ENCODE peak calls at places on chromosomes 16 and 17, in four cellular contexts. O is activated CD4-positive, CD25-positive, alpha-beta regulatory T cell; I is effector memory CD4-positive, alpha-beta T cell; H is choroid plexus epithelial cell. T is an unnamed sample.

GRCh38 chr16:57493767-57494166 is 7.5 kb upstream of the DOK4 start:
- DNase-seq in O (no peak), H (no peak), I (no peak), T (no peak)

GRCh38 chr16:31484491-31485171 is 1.7 kb downstream of the SLC5A2 start:
- DNase-seq in H (peak), I (no peak), O (no peak), T (peak)

GRCh38 chr16:69839798-69840409 is 77.8 kb downstream of the WWP2 start:
- DNase-seq in H (no peak), O (no peak), I (no peak), T (no peak)

GRCh38 chr17:66652840-66653507 is 181.9 kb upstream of the CACNG5 start:
- DNase-seq in O (no peak), H (peak), I (no peak), T (no peak)

GRCh38 chr17:34584805-34585416 is 5.5 kb downstream of the TMEM132E start:
- DNase-seq in H (peak), O (no peak), I (no peak), T (peak)

GRCh38 chr16:12435730-12436129 is 368.0 kb downstream of the CPPED1 start:
- DNase-seq in I (no peak), H (no peak), O (no peak), T (no peak)

GRCh38 chr16:14559809-14560227 is 70.2 kb downstream of the PARN start:
- DNase-seq in H (no peak), I (no peak), O (no peak), T (no peak)

GRCh38 chr17:81018044-81018802 is 16.7 kb upstream of the BAIAP2 start:
- DNase-seq in O (no peak), H (peak), I (no peak), T (no peak)

GRCh38 chr16:57042157-57043111 is 49.9 kb upstream of the CPNE2 start:
- DNase-seq in H (peak), O (peak), I (peak), T (no peak)